ENCODE peak calls at places on chromosomes 1 and 21, in four cellular contexts. R, A, L and O are unnamed samples.

GRCh38 chr1:221517961-221518360 is 223.9 kb downstream of the DUSP10 start:
- DNase-seq in L (no peak), R (no peak), A (no peak), O (peak; percentile 51)

GRCh38 chr1:100834779-100835645 is 59.6 kb downstream of the EXTL2 start:
- DNase-seq in L (peak; percentile 49), A (peak; percentile 58), R (no peak), O (peak; percentile 38)

GRCh38 chr21:35316933-35317332 is 267.8 kb upstream of the RUNX1 start:
- DNase-seq in R (no peak), A (no peak), L (no peak), O (no peak)

GRCh38 chr1:84842748-84843231 is 50.2 kb downstream of the LPAR3 start:
- DNase-seq in L (no peak), R (no peak), A (no peak), O (no peak)

GRCh38 chr21:32726742-32727477 is 903 bp downstream of the SYNJ1 start:
- DNase-seq in L (peak; percentile 47), R (peak; percentile 41), A (peak; percentile 71), O (peak; percentile 70)

GRCh38 chr1:154478639-154479038 is 23.4 kb upstream of the TDRD10 start:
- DNase-seq in A (peak; percentile 78), L (peak; percentile 90), R (no peak), O (peak; percentile 84)

GRCh38 chr1:113530021-113530420 is 139.7 kb downstream of the MAGI3 start:
- DNase-seq in A (no peak), L (no peak), R (no peak), O (no peak)

GRCh38 chr1:216482620-216483019 is 59.4 kb upstream of the USH2A start:
- DNase-seq in A (no peak), L (no peak), R (no peak), O (no peak)

GRCh38 chr1:187680823-187681222 is 852.1 kb downstream of the PLA2G4A start:
- DNase-seq in R (no peak), A (no peak), L (no peak), O (no peak)

GRCh38 chr1:70168283-70168682 is 37.1 kb downstream of the LRRC40 start:
- DNase-seq in L (no peak), R (no peak), A (no peak), O (no peak)

GRCh38 chr1:231564373-231564772 is 35.9 kb downstream of the TSNAX start:
- DNase-seq in A (no peak), R (no peak), L (no peak), O (no peak)

GRCh38 chr21:39613029-39613934 is 542 bp downstream of the B3GALT5 start:
- DNase-seq in A (no peak), L (no peak), R (no peak), O (no peak)

GRCh38 chr1:81155131-81155530 is 645.6 kb upstream of the ADGRL2 start:
- DNase-seq in L (no peak), R (no peak), A (no peak), O (no peak)

GRCh38 chr1:154520333-154520732 is 18.1 kb upstream of the SHE start:
- DNase-seq in A (no peak), L (no peak), R (no peak), O (no peak)

GRCh38 chr1:3068400-3069361 is at the start of gene PRDM16:
- DNase-seq in R (no peak), L (no peak), A (no peak), O (no peak)

GRCh38 chr1:32333251-32333963 is 2.6 kb downstream of the MARCKSL1 start:
- DNase-seq in L (no peak), A (no peak), R (no peak), O (no peak)

GRCh38 chr1:16207318-16208269 is 4.9 kb downstream of the ARHGEF19 start:
- DNase-seq in R (peak; percentile 61), L (no peak), A (no peak), O (no peak)

GRCh38 chr21:32611471-32611997 is 643 bp downstream of the CFAP298 start:
- DNase-seq in R (no peak), L (peak; percentile 50), A (peak; percentile 47), O (peak; percentile 63)

GRCh38 chr21:44959376-44960091 is 19.7 kb downstream of the SLX9 start:
- DNase-seq in R (no peak), L (no peak), A (no peak), O (no peak)

GRCh38 chr1:13781228-13781627 is 81.2 kb downstream of the PRDM2 start:
- DNase-seq in R (no peak), L (no peak), A (no peak), O (no peak)

GRCh38 chr1:205963352-205963751 is 20.1 kb upstream of the SLC26A9 start:
- DNase-seq in R (no peak), A (no peak), L (no peak), O (peak; percentile 84)

GRCh38 chr1:47548188-47548587 is 110.3 kb downstream of the FOXD2 start:
- DNase-seq in A (no peak), L (no peak), R (no peak), O (no peak)

GRCh38 chr1:153617677-153618076 is 1.6 kb upstream of the S100A14 start:
- DNase-seq in L (no peak), A (no peak), R (peak; percentile 39), O (peak; percentile 58)

GRCh38 chr1:197902454-197903195 is at the start of gene C1orf53:
- DNase-seq in L (peak; percentile 83), R (peak; percentile 59), A (peak; percentile 87), O (peak; percentile 88)

GRCh38 chr1:17607644-17608581 is 68.4 kb downstream of the ARHGEF10L start:
- DNase-seq in A (no peak), R (no peak), L (no peak), O (no peak)

GRCh38 chr1:236888903-236889302 is 93.8 kb downstream of the MTR start:
- DNase-seq in R (no peak), A (no peak), L (no peak), O (no peak)

GRCh38 chr1:94079056-94079990 is 41.6 kb downstream of the ABCA4 start:
- DNase-seq in R (no peak), L (no peak), A (no peak), O (no peak)

GRCh38 chr1:40750326-40750975 is 33.1 kb upstream of the KCNQ4 start:
- DNase-seq in L (no peak), A (no peak), R (no peak), O (no peak)

GRCh38 chr1:190179817-190180216 is 297.8 kb downstream of the BRINP3 start:
- DNase-seq in L (no peak), R (no peak), A (no peak), O (no peak)

GRCh38 chr1:16038620-16038912 is 5.0 kb upstream of the CLCNKB start:
- DNase-seq in A (no peak), R (no peak), L (no peak), O (no peak)

GRCh38 chr1:167904641-167905040 is 9.3 kb downstream of the ADCY10 start:
- DNase-seq in R (no peak), L (no peak), A (no peak), O (peak; percentile 21)

GRCh38 chr1:181998858-181999257 is 62.7 kb downstream of the ZNF648 start:
- DNase-seq in A (no peak), L (no peak), R (no peak), O (no peak)

GRCh38 chr1:2132222-2133038 is 62.1 kb downstream of the FAAP20 start:
- DNase-seq in A (peak; percentile 12), L (peak; percentile 67), R (no peak), O (peak; percentile 72)

GRCh38 chr1:167430134-167430848 is 88.0 kb downstream of the CD247 start:
- DNase-seq in A (no peak), R (no peak), L (no peak), O (no peak)

GRCh38 chr1:219993554-219994433 is 52.5 kb downstream of the EPRS1 start:
- DNase-seq in R (no peak), A (no peak), L (no peak), O (no peak)

GRCh38 chr1:69671363-69672010 is 103.8 kb downstream of the LRRC7 start:
- DNase-seq in A (no peak), R (no peak), L (no peak), O (peak; percentile 17)

GRCh38 chr1:5514519-5515183 is 477.6 kb downstream of the NPHP4 start:
- DNase-seq in A (peak; percentile 72), L (peak; percentile 26), R (peak; percentile 13), O (peak; percentile 54)